ENCODE peak calls at places on chromosomes 7 and 10, in four cellular contexts. One of them, this sample, is unnamed.
A peak's percentile ranks its signal among the peaks of the same experiment; 100 is the strongest.

GRCh38 chr10:97131702-97132101 is 54.1 kb downstream of the SLIT1 start:
- DNase-seq in suprapubic skin: no peak
- DNase-seq in thoracic aorta: no peak
- DNase-seq in colonic mucosa: no peak
- DNase-seq in this sample: peak; percentile 24

GRCh38 chr7:138000081-138000701 is 1.7 kb downstream of the CREB3L2 start:
- DNase-seq in thoracic aorta: no peak
- DNase-seq in suprapubic skin: peak; percentile 74
- DNase-seq in colonic mucosa: peak; percentile 53
- DNase-seq in this sample: peak; percentile 88

GRCh38 chr10:4359003-4359402 is 467.0 kb upstream of the AKR1E2 start:
- DNase-seq in suprapubic skin: no peak
- DNase-seq in thoracic aorta: no peak
- DNase-seq in colonic mucosa: no peak
- DNase-seq in this sample: no peak

GRCh38 chr7:73707045-73707631 is 12.3 kb downstream of the STX1A start:
- DNase-seq in thoracic aorta: no peak
- DNase-seq in colonic mucosa: peak; percentile 94
- DNase-seq in suprapubic skin: no peak
- DNase-seq in this sample: peak; percentile 60

GRCh38 chr7:114825423-114825951 is 96.4 kb upstream of the MDFIC start:
- DNase-seq in colonic mucosa: no peak
- DNase-seq in thoracic aorta: no peak
- DNase-seq in suprapubic skin: no peak
- DNase-seq in this sample: no peak

GRCh38 chr10:89393898-89394297 is 1.5 kb downstream of the IFIT1 start:
- DNase-seq in suprapubic skin: no peak
- DNase-seq in thoracic aorta: no peak
- DNase-seq in colonic mucosa: peak; percentile 1
- DNase-seq in this sample: no peak

GRCh38 chr7:56578612-56579011 is 462.4 kb upstream of the NUPR2 start:
- DNase-seq in colonic mucosa: no peak
- DNase-seq in thoracic aorta: no peak
- DNase-seq in suprapubic skin: no peak
- DNase-seq in this sample: no peak

GRCh38 chr10:33320288-33320687 is 14.2 kb downstream of the NRP1 start:
- DNase-seq in suprapubic skin: no peak
- DNase-seq in colonic mucosa: no peak
- DNase-seq in thoracic aorta: no peak
- DNase-seq in this sample: no peak

GRCh38 chr7:152355474-152356057 is 80.2 kb downstream of the KMT2C start:
- DNase-seq in suprapubic skin: no peak
- DNase-seq in thoracic aorta: no peak
- DNase-seq in colonic mucosa: no peak
- DNase-seq in this sample: no peak

GRCh38 chr7:137953043-137953691 is 48.7 kb downstream of the CREB3L2 start:
- DNase-seq in colonic mucosa: no peak
- DNase-seq in thoracic aorta: no peak
- DNase-seq in suprapubic skin: no peak
- DNase-seq in this sample: no peak

GRCh38 chr10:60148266-60148840 is 241.3 kb downstream of the ANK3 start:
- DNase-seq in thoracic aorta: no peak
- DNase-seq in suprapubic skin: no peak
- DNase-seq in colonic mucosa: peak; percentile 75
- DNase-seq in this sample: no peak

GRCh38 chr10:90319188-90319914 is 538.5 kb downstream of the HTR7 start:
- DNase-seq in thoracic aorta: no peak
- DNase-seq in colonic mucosa: no peak
- DNase-seq in suprapubic skin: no peak
- DNase-seq in this sample: no peak

GRCh38 chr7:158322616-158323530 is 264.8 kb downstream of the PTPRN2 start:
- DNase-seq in colonic mucosa: no peak
- DNase-seq in thoracic aorta: no peak
- DNase-seq in suprapubic skin: no peak
- DNase-seq in this sample: no peak

GRCh38 chr7:2736411-2736914 is 48.5 kb downstream of the AMZ1 start:
- DNase-seq in suprapubic skin: peak; percentile 51
- DNase-seq in colonic mucosa: no peak
- DNase-seq in thoracic aorta: no peak
- DNase-seq in this sample: peak; percentile 48

GRCh38 chr7:105674200-105675030 is 93.1 kb upstream of the EFCAB10 start:
- DNase-seq in thoracic aorta: no peak
- DNase-seq in suprapubic skin: no peak
- DNase-seq in colonic mucosa: no peak
- DNase-seq in this sample: no peak

GRCh38 chr10:71727429-71728217 is 8.0 kb upstream of the C10orf105 start:
- DNase-seq in suprapubic skin: peak; percentile 83
- DNase-seq in thoracic aorta: no peak
- DNase-seq in colonic mucosa: peak; percentile 92
- DNase-seq in this sample: no peak

GRCh38 chr7:103651978-103652377 is 206.0 kb upstream of the SLC26A5 start:
- DNase-seq in colonic mucosa: no peak
- DNase-seq in thoracic aorta: no peak
- DNase-seq in suprapubic skin: no peak
- DNase-seq in this sample: no peak

GRCh38 chr7:98568891-98569290 is 48.2 kb upstream of the NPTX2 start:
- DNase-seq in colonic mucosa: no peak
- DNase-seq in suprapubic skin: no peak
- DNase-seq in thoracic aorta: no peak
- DNase-seq in this sample: no peak

GRCh38 chr10:123674741-123675140 is 8.6 kb downstream of the GPR26 start:
- DNase-seq in suprapubic skin: no peak
- DNase-seq in colonic mucosa: no peak
- DNase-seq in thoracic aorta: no peak
- DNase-seq in this sample: no peak

GRCh38 chr7:27873981-27874957 is 134.3 kb downstream of the TAX1BP1 start:
- DNase-seq in colonic mucosa: peak; percentile 78
- DNase-seq in thoracic aorta: no peak
- DNase-seq in suprapubic skin: no peak
- DNase-seq in this sample: peak; percentile 61

GRCh38 chr10:89147256-89147655 is 59.9 kb downstream of the CH25H start:
- DNase-seq in colonic mucosa: no peak
- DNase-seq in suprapubic skin: no peak
- DNase-seq in thoracic aorta: no peak
- DNase-seq in this sample: no peak

GRCh38 chr10:99667108-99667751 is 7.9 kb downstream of the ENTPD7 start:
- DNase-seq in thoracic aorta: no peak
- DNase-seq in colonic mucosa: no peak
- DNase-seq in suprapubic skin: no peak
- DNase-seq in this sample: no peak

GRCh38 chr7:18086165-18087030 is 58.8 kb upstream of the PRPS1L1 start:
- DNase-seq in thoracic aorta: no peak
- DNase-seq in colonic mucosa: no peak
- DNase-seq in suprapubic skin: peak; percentile 61
- DNase-seq in this sample: peak; percentile 23

GRCh38 chr10:70285432-70285831 is 1.6 kb upstream of the NPFFR1 start:
- DNase-seq in colonic mucosa: no peak
- DNase-seq in thoracic aorta: no peak
- DNase-seq in suprapubic skin: peak; percentile 19
- DNase-seq in this sample: no peak

GRCh38 chr10:16505168-16505567 is 16.5 kb downstream of the C1QL3 start:
- DNase-seq in suprapubic skin: no peak
- DNase-seq in colonic mucosa: no peak
- DNase-seq in thoracic aorta: no peak
- DNase-seq in this sample: no peak

GRCh38 chr7:151142686-151143040 is 24.8 kb downstream of the GBX1 start:
- DNase-seq in suprapubic skin: no peak
- DNase-seq in thoracic aorta: no peak
- DNase-seq in colonic mucosa: no peak
- DNase-seq in this sample: no peak

GRCh38 chr10:29113251-29113945 is 175.5 kb upstream of the LYZL1 start:
- DNase-seq in colonic mucosa: no peak
- DNase-seq in thoracic aorta: no peak
- DNase-seq in suprapubic skin: no peak
- DNase-seq in this sample: no peak

GRCh38 chr10:74869635-74870034 is 43.2 kb downstream of the KAT6B start:
- DNase-seq in thoracic aorta: no peak
- DNase-seq in suprapubic skin: no peak
- DNase-seq in colonic mucosa: no peak
- DNase-seq in this sample: no peak
- TF ChIP-seq CTCF in thoracic aorta: no peak
- TF ChIP-seq CTCF in suprapubic skin: no peak
- TF ChIP-seq CTCF in colonic mucosa: no peak
- TF ChIP-seq CTCF in this sample: no peak

GRCh38 chr10:131946880-131947279 is 34.8 kb downstream of the BNIP3 start:
- DNase-seq in suprapubic skin: peak; percentile 46
- DNase-seq in thoracic aorta: no peak
- DNase-seq in colonic mucosa: no peak
- DNase-seq in this sample: peak; percentile 40
- H3K36me3 ChIP-seq in suprapubic skin: peaks cover 74% of the 10 kb centered on the region
- H3K36me3 ChIP-seq in thoracic aorta: peaks cover 32% of the 10 kb centered on the region
- H3K36me3 ChIP-seq in colonic mucosa: no peaks in the 10 kb centered on the region
- H3K36me3 ChIP-seq in this sample: peaks cover 23% of the 10 kb centered on the region

DNA sequence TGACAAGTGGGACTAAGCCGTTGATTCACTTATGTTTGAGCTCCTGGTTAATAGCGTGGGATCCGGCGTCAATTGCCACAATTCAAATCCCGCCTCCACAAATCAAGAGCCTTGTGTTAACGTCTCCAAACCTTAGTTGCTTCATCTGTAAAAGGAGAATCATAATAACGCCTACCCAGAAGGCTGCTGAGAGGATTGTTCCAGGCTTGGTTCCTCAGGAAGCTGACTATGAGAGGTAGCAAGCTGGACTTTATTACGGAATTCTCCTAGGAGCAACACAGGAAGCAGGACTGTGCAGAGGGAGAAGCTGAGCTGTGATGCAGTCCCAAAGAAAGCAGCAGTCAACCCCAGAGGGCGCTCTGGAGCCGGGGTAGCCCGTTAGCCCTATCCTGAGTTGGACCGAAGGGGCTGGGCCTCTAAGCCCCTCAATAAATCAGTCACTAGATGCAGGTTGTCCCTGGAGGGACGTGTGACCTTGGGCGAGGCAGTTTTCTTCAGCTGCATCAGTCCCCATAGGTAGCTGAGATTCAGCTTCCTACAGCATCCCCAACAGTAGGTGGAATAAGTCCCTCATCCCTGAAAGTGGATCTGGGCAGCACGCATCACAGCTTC is 6.9 kb upstream of the BAG3 start:
- DNase-seq in suprapubic skin: no peak
- DNase-seq in colonic mucosa: no peak
- DNase-seq in thoracic aorta: no peak
- DNase-seq in this sample: no peak
- TF ChIP-seq CTCF in suprapubic skin: no peak
- TF ChIP-seq CTCF in colonic mucosa: no peak
- TF ChIP-seq CTCF in thoracic aorta: no peak
- TF ChIP-seq CTCF in this sample: peak; percentile 25

GRCh38 chr10:93515071-93515962 is 18.9 kb downstream of the CEP55 start:
- DNase-seq in suprapubic skin: no peak
- DNase-seq in colonic mucosa: no peak
- DNase-seq in thoracic aorta: no peak
- DNase-seq in this sample: no peak

GRCh38 chr10:93514496-93514895 is 18.1 kb downstream of the CEP55 start:
- DNase-seq in suprapubic skin: no peak
- DNase-seq in colonic mucosa: no peak
- DNase-seq in thoracic aorta: no peak
- DNase-seq in this sample: no peak

GRCh38 chr10:93509816-93510215 is 13.4 kb downstream of the CEP55 start:
- DNase-seq in suprapubic skin: no peak
- DNase-seq in colonic mucosa: no peak
- DNase-seq in thoracic aorta: no peak
- DNase-seq in this sample: no peak

GRCh38 chr10:93513091-93513490 is 16.7 kb downstream of the CEP55 start:
- DNase-seq in thoracic aorta: no peak
- DNase-seq in suprapubic skin: no peak
- DNase-seq in colonic mucosa: no peak
- DNase-seq in this sample: no peak

GRCh38 chr10:93512565-93512964 is 16.2 kb downstream of the CEP55 start:
- DNase-seq in thoracic aorta: no peak
- DNase-seq in colonic mucosa: no peak
- DNase-seq in suprapubic skin: no peak
- DNase-seq in this sample: no peak
- H3K36me3 ChIP-seq in thoracic aorta: no peaks in the 10 kb centered on the region
- H3K36me3 ChIP-seq in colonic mucosa: no peaks in the 10 kb centered on the region
- H3K36me3 ChIP-seq in suprapubic skin: no peaks in the 10 kb centered on the region
- H3K36me3 ChIP-seq in this sample: no peaks in the 10 kb centered on the region